ENCODE peak calls at places on chromosomes 11 and 22, in five cellular contexts. G, S, K, Z and I are unnamed samples.

GRCh38 chr11:113090716-113091577 is 129.7 kb downstream of the NCAM1 start:
- DNase-seq in Z (no peak), K (no peak), G (no peak), S (no peak), I (no peak)

GRCh38 chr11:57429946-57430345 is 3.0 kb upstream of the SLC43A3 start:
- DNase-seq in Z (no peak), S (no peak), G (no peak), K (no peak), I (no peak)

GRCh38 chr11:7907121-7907520 is 23.9 kb downstream of the OR10A6 start:
- DNase-seq in K (no peak), S (no peak), G (no peak), Z (no peak), I (no peak)

GRCh38 chr11:46200537-46201281 is 76.8 kb upstream of the CREB3L1 start:
- DNase-seq in S (no peak), Z (peak; percentile 7), K (no peak), G (no peak), I (no peak)

GRCh38 chr11:64100345-64100744 is 64.6 kb downstream of the FLRT1 start:
- DNase-seq in G (no peak), Z (no peak), S (no peak), K (no peak), I (no peak)

GRCh38 chr11:6249822-6250555 is 9.6 kb upstream of the CCKBR start:
- DNase-seq in S (no peak), K (peak; percentile 38), Z (peak; percentile 85), G (peak; percentile 35), I (no peak)

GRCh38 chr22:30214703-30215405 is 31.7 kb downstream of the LIF start:
- DNase-seq in K (no peak), S (no peak), G (no peak), Z (no peak), I (no peak)

GRCh38 chr22:49460662-49461371 is 366.9 kb downstream of the BRD1 start:
- DNase-seq in K (no peak), S (no peak), Z (no peak), G (no peak), I (no peak)

GRCh38 chr11:64894070-64894811 is 15.8 kb upstream of the EHD1 start:
- DNase-seq in K (no peak), G (no peak), S (peak; percentile 93), Z (peak; percentile 51), I (peak; percentile 93)

GRCh38 chr11:9923280-9923679 is 259.4 kb downstream of the SWAP70 start:
- DNase-seq in G (no peak), K (no peak), S (no peak), Z (no peak), I (no peak)
- TF ChIP-seq CTCF in G (no peak), K (no peak), S (no peak), Z (no peak), I (no peak)

DNA sequence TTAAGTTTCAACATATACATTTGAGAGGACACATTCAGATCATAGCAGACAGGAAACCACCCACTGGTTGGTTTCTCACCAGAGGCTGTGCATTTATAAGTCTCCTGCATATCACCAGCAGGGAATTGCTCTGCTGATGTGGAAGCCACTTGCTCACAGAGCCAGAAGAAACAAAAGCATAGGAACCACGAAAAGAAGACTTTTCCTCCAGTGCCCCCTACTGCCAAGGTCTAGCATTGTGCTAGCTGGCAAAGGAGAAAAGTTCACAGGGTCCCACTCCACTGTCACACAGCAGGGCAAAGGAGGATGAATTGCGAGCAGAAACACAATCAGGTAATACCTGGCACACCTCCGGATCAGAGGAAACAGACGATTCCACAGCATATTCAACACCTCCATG is 28.9 kb upstream of the ISX start:
- DNase-seq in Z (no peak), K (no peak), G (no peak), S (no peak), I (peak; percentile 9)
- TF ChIP-seq CTCF in Z (no peak), K (peak; percentile 44), G (no peak), S (no peak), I (peak; percentile 42)

GRCh38 chr11:67645521-67646457 is 4.7 kb downstream of the ACY3 start:
- DNase-seq in Z (no peak), S (no peak), K (no peak), G (no peak), I (no peak)

GRCh38 chr11:67644472-67645418 is 5.2 kb upstream of the TBX10 start:
- DNase-seq in G (no peak), K (no peak), S (no peak), Z (no peak), I (no peak)

GRCh38 chr11:67642148-67642475 is 2.5 kb upstream of the TBX10 start:
- DNase-seq in G (no peak), S (no peak), K (no peak), Z (no peak), I (no peak)

GRCh38 chr11:67642490-67643120 is 3.0 kb upstream of the TBX10 start:
- DNase-seq in Z (no peak), S (no peak), G (no peak), K (no peak), I (no peak)

DNA sequence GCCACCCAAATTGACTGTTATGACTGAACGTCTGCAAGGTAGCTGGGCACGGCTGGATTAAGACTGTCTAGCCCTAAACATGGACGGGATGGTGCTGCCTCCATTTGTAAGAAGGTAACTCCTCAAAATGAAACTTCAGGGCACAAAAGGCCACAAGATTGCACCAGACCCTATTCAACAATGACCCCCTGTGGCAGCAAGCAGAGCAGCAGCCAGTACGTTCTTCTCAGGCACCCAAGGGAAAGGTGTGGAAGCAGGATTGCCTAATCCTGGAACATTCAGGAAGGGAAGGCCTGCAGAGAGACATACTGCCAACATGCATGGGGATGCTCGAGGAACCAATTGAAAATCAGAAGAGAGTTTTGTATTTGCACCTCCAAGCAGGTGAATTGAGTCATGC is 4.5 kb upstream of the TBX10 start:
- DNase-seq in G (no peak), S (no peak), K (no peak), Z (no peak), I (no peak)
- TF ChIP-seq CTCF in G (no peak), S (no peak), K (peak; percentile 51), Z (peak; percentile 9), I (peak; percentile 41)

GRCh38 chr11:68036141-68036716 is 2.6 kb upstream of the TCIRG1 start:
- DNase-seq in Z (no peak), S (no peak), G (no peak), K (no peak), I (no peak)
- TF ChIP-seq CTCF in Z (no peak), S (no peak), G (no peak), K (no peak), I (no peak)

DNA sequence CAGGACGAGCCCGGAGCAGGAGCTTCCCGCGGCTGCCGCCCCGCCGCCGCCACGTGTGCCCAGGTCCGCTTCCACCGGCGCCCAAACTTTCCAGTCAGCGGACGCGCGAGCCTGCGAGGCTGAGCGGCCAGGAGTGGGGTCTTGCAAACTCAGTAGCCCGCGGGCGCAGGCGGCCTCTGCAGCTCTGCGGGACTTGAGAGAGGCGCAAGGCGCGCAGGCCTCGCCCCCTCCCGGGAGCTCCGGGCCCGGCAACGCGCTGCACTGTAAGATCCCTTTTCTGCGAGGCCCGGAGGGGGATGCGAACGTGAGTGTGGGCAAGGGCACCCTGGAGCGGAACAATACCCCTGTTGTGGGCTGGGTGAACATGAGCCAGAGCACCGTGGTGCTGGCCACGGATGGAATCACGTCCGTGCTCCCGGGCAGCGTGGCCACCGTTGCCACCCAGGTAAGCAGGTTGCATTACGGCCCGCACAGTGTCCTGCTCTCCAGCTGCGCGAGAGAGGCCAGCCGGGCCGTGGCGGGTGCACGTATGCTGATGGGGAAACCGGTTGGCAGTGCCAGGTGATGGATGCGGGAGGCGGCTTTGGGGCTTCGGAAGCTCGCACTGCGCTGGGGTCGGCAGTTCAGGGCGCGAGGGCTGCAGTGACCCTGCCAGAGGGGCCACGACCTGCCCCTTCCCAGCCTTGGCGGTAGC is 2.0 kb downstream of the SLC6A5 start:
- DNase-seq in K (no peak), Z (no peak), G (no peak), S (no peak), I (no peak)
- TF ChIP-seq CTCF in K (no peak), Z (no peak), G (no peak), S (no peak), I (no peak)